ENCODE peak calls at places on chromosomes 6 and 20, in four cellular contexts. G is HCT116, Q is K562, Y is GM12878. N is an unnamed sample.

GRCh38 chr20:1005452-1006027 is 3.4 kb upstream of the RSPO4 start:
- DNase-seq in Q (peak; percentile 71), G (peak; percentile 63), Y (peak; percentile 2), N (no peak)

GRCh38 chr6:43774776-43775583 is 5.0 kb downstream of the VEGFA start:
- DNase-seq in Y (no peak), Q (peak; percentile 93), G (no peak), N (no peak)

GRCh38 chr6:15515226-15515625 is 147.6 kb downstream of the DTNBP1 start:
- DNase-seq in G (no peak), Q (no peak), Y (no peak), N (no peak)

GRCh38 chr6:147603392-147604081 is 95.0 kb downstream of the SAMD5 start:
- DNase-seq in Y (no peak), Q (no peak), G (no peak), N (no peak)

GRCh38 chr6:46325561-46326525 is 155.1 kb upstream of the ENPP5 start:
- DNase-seq in Y (no peak), Q (no peak), G (no peak), N (no peak)

GRCh38 chr20:43983904-43984361 is 69.3 kb downstream of the TOX2 start:
- DNase-seq in G (no peak), Q (no peak), Y (no peak), N (no peak)

GRCh38 chr6:69494595-69494994 is 302.2 kb downstream of the LMBRD1 start:
- DNase-seq in Y (no peak), G (no peak), Q (no peak), N (no peak)

GRCh38 chr6:130527173-130527572 is 161.4 kb downstream of the TMEM200A start:
- DNase-seq in Y (no peak), Q (no peak), G (no peak), N (no peak)

GRCh38 chr6:73644941-73645591 is 8.7 kb downstream of the SLC17A5 start:
- DNase-seq in G (no peak), Y (no peak), Q (no peak), N (no peak)

GRCh38 chr6:26155066-26155925 is 68.1 kb downstream of the HFE start:
- DNase-seq in Q (peak; percentile 32), Y (no peak), G (no peak), N (no peak)

GRCh38 chr6:68880050-68880449 is 245.0 kb downstream of the ADGRB3 start:
- DNase-seq in Q (no peak), G (no peak), Y (no peak), N (no peak)

GRCh38 chr6:158327216-158327615 is 15.0 kb downstream of the TULP4 start:
- DNase-seq in Y (no peak), G (no peak), Q (no peak), N (no peak)
- H3K4me3 ChIP-seq in Y (no peak overlapping the region), G (no peak overlapping the region), Q (no peak overlapping the region), N (no peak overlapping the region)

DNA sequence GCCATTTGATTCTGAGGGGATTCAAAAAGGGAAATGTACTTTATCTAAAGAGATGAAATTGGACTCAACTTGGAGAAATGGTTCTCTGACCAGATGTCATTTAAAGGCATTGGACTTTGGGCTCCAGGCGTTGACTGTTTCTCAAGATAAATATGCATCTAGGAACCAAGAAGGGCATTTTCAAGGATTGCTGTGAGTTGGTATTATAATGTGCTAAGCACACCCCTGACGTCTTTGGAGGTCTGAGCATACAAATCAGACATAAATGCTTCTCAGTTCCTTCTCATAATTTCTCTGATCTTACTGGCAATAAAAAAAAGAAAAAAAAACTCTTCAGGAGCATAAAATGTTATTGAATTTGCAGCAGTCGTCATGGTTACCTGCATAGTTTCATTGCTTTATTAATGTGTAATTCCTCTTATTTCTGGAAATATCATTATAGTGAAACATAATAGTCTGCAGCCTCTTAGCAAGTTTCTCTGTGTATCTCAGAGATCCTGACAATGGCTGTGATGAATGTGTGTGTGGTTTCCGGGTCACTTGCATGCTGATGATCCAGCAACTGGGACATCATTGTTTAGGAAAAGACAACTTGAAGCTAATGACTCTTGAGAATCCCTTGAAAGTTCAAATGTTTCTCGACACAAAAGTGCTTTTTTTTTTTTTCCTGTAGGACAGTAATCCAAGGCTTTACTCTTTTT is 136.0 kb downstream of the AIG1 start:
- DNase-seq in Q (no peak), G (no peak), Y (no peak), N (no peak)
- TF ChIP-seq SIN3A in Q (no peak), G (no peak), Y (no peak), N (no peak)

GRCh38 chr6:1554881-1555569 is 54.7 kb upstream of the FOXC1 start:
- DNase-seq in Q (no peak), Y (no peak), G (no peak), N (no peak)
- H3K4me3 ChIP-seq in Q (no peak overlapping the region), Y (no peak overlapping the region), G (no peak overlapping the region), N (peak overlapping the region; percentile 33)

DNA sequence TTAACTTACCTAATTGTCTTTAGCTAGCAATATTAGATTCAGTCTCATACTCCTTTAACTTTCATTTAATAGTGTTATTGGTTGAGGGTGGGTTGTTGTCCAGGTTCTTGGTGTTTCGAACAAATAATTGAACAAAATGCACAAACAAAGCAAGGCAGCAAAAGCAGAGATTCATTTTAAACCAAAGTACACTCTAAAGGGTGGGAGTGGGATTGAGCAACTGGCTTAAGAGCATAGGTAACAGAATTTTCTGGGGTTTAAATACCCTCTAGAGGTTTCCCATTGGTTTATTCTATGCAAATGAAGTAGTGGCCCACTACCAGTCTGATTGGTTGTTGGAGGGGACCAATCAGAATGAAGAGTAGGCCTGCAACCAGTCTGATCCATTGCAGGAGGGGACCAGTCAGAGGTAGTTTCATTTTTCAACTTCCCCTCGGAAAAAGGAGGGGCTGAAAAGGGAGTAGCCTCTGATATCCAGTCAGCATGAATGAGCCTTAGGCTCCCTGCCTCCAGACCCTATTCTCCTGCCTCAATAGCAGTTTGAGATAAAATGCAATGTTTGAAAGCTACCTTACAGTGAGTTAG is 26.3 kb upstream of the RAB23 start:
- DNase-seq in Q (peak; percentile 41), G (no peak), Y (no peak), N (no peak)
- TF ChIP-seq SIN3A in Q (no peak), G (no peak), Y (no peak), N (no peak)

GRCh38 chr6:111758608-111759293 is 114.5 kb downstream of the FYN start:
- DNase-seq in Y (no peak), Q (no peak), G (no peak), N (no peak)
- H3K4me3 ChIP-seq in Y (no peak overlapping the region), Q (no peak overlapping the region), G (no peak overlapping the region), N (no peak overlapping the region)

GRCh38 chr6:139159016-139159415 is 24.1 kb downstream of the HECA start:
- DNase-seq in Q (no peak), G (no peak), Y (no peak), N (no peak)

GRCh38 chr6:139161169-139161568 is 26.3 kb downstream of the HECA start:
- DNase-seq in Q (no peak), G (peak; percentile 33), Y (no peak), N (no peak)

GRCh38 chr6:139165324-139165723 is 30.4 kb downstream of the HECA start:
- DNase-seq in Q (no peak), Y (no peak), G (no peak), N (no peak)

GRCh38 chr6:139164001-139164400 is 29.1 kb downstream of the HECA start:
- DNase-seq in Y (no peak), G (no peak), Q (no peak), N (no peak)

DNA sequence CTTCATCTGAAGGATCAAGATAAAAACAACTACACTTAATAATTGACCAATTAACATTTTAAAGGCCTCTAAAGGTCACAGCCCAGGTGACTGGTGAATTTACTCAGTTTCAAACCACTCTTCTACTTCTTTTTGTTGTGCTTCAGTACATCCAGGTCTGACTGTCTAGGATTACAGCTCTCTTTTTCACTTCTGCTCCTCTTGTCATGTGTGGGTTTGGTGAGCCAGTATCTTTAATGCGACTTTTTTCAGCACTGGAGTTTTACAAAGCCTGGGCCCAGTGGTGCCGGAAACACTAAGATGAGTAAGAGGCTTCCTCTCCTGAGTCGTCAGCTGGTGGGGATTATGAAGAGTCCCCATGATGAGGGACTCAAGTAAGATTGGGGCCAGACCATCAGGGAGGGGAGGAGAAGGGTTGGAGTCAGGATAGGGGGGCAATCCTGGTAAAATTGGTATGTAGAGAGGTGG is 27.0 kb downstream of the HECA start:
- DNase-seq in G (no peak), Q (no peak), Y (peak; percentile 91), N (no peak)
- TF ChIP-seq SIN3A in G (no peak), Q (no peak), Y (no peak), N (no peak)

DNA sequence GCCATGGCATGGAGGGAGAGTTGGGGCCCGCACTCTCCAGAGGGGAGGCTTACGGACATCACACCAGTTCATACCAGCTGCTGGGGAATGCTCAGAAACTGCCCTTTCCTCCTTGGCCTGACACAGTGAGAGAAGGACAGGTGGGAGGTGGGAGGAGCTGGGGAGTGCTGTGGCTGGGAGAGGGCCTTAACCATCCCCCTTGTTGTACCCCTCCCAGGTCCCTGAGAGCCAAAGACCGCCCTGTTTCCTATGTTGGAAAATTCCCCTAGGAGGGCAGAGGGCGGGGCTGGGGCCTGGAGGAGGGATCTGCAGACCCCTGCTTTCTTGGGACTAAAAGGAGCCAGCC is 24.1 kb downstream of the FOXP4 start:
- DNase-seq in G (no peak), Q (no peak), Y (no peak), N (no peak)
- H3K4me3 ChIP-seq in G (no peak overlapping the region), Q (no peak overlapping the region), Y (no peak overlapping the region), N (no peak overlapping the region)

N was measured in Panc1.